ENCODE peak calls at places on chromosomes 2 and 18, in seven cellular contexts. I is kidney epithelial cell, U is Peyer's patch, W is suprapubic skin, H is mesothelial cell of epicardium, R is left ventricle myocardium inferior, F is heart right ventricle. E is an unnamed sample.

GRCh38 chr2:42917374-42918017 is 125.1 kb upstream of the HAAO start:
- DNase-seq in I (no peak), U (no peak), W (no peak), H (no peak), R (no peak), F (peak; percentile 42), E (no peak)

GRCh38 chr18:58286793-58287625 is 243.0 kb downstream of the NEDD4L start:
- DNase-seq in I (no peak), U (no peak), W (no peak), H (no peak), R (no peak), F (no peak), E (no peak)

GRCh38 chr18:6807504-6808257 is 78.2 kb downstream of the ARHGAP28 start:
- DNase-seq in I (no peak), U (no peak), W (no peak), H (no peak), R (no peak), F (no peak), E (no peak)

GRCh38 chr2:112920923-112921532 is 10.1 kb downstream of the IL37 start:
- DNase-seq in I (no peak), U (no peak), W (no peak), H (no peak), R (no peak), F (no peak), E (no peak)

GRCh38 chr2:237432484-237433092 is 18.6 kb upstream of the COL6A3 start:
- DNase-seq in I (peak; percentile 91), U (no peak), W (no peak), H (no peak), R (no peak), F (no peak), E (peak; percentile 49)

GRCh38 chr2:119753930-119754321 is 5.8 kb upstream of the PTPN4 start:
- DNase-seq in I (no peak), U (no peak), W (no peak), H (no peak), R (no peak), F (no peak), E (no peak)

GRCh38 chr2:151967829-151968722 is 130.8 kb downstream of the CACNB4 start:
- DNase-seq in I (no peak), U (no peak), W (no peak), H (no peak), R (no peak), F (no peak), E (no peak)

GRCh38 chr2:30569991-30570390 is 122.9 kb downstream of the LCLAT1 start:
- DNase-seq in I (no peak), U (no peak), W (no peak), H (no peak), R (no peak), F (no peak), E (no peak)

GRCh38 chr2:238868616-238869292 is 20.9 kb downstream of the TWIST2 start:
- DNase-seq in I (no peak), U (no peak), W (peak; percentile 91), H (no peak), R (peak; percentile 64), F (peak; percentile 50), E (no peak)

GRCh38 chr18:67508146-67508545 is 8.4 kb downstream of the DSEL start:
- DNase-seq in I (no peak), U (no peak), W (no peak), H (no peak), R (no peak), F (no peak), E (no peak)

GRCh38 chr2:178018141-178018540 is 54.4 kb downstream of the PDE11A start:
- DNase-seq in I (no peak), U (no peak), W (no peak), H (no peak), R (no peak), F (no peak), E (peak; percentile 12)

GRCh38 chr2:8215159-8215863 is 466.5 kb upstream of the ID2 start:
- DNase-seq in I (no peak), U (no peak), W (no peak), H (no peak), R (no peak), F (no peak), E (no peak)

GRCh38 chr2:120237491-120237902 is 14.3 kb upstream of the TMEM185B start:
- DNase-seq in I (no peak), U (no peak), W (no peak), H (no peak), R (no peak), F (no peak), E (no peak)

GRCh38 chr2:85921659-85922058 is 32.9 kb upstream of the ST3GAL5 start:
- DNase-seq in I (no peak), U (no peak), W (no peak), H (no peak), R (no peak), F (no peak), E (no peak)

GRCh38 chr2:38377501-38378258 is 607 bp upstream of the ATL2 start:
- DNase-seq in I (no peak), U (no peak), W (no peak), H (no peak), R (no peak), F (no peak), E (no peak)

GRCh38 chr2:38374978-38375377 is 2.1 kb downstream of the ATL2 start:
- DNase-seq in I (no peak), U (no peak), W (no peak), H (no peak), R (no peak), F (no peak), E (no peak)

GRCh38 chr2:38375711-38376345 is 1.2 kb downstream of the ATL2 start:
- DNase-seq in I (no peak), U (no peak), W (no peak), H (no peak), R (no peak), F (peak; percentile 30), E (no peak)

GRCh38 chr2:38376346-38376682 is 759 bp downstream of the ATL2 start:
- DNase-seq in I (no peak), U (no peak), W (peak; percentile 80), H (peak; percentile 28), R (no peak), F (no peak), E (no peak)

DNA sequence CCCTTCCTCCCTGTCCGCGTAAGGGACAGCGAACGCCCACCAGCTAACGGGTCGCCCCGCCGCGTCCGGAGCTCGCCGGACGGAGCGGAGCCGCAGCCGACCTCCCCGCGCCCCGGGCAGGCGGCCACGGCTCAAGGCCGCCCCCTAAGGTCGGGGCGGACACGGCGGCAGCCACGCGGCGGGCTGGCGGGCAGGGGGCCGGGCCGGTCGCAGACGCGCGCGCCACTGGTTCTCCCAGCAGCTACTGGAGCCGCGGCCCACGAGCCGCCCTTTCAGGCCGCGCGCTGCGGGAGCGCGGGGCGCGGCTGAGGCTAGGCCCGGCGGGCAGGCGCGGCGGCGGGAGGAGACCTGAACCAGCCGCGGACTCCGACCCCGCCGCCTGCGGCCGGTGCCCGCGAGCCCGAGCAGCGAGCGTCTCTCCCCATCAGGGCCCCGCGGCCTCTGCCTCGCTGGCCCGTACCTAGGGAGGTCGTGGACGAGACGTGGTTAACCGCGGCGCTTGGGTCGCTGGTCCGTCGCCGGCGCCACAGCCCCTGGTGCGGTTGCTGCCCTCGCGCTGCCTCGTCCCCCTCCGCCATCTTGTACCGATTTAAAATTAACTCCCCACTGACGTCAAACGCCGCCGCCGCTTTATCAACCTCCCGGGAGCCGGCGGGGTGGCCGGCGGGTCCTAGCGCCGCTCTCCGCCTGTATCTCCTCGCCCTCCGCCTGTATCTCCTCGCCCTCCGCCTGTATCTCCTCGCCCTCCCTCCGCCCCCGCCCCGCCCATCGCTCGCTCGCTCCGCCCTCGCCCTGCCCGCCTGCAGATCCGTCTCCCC is at the start of gene ATL2:
- DNase-seq in I (peak; percentile 67), U (peak; percentile 95), W (peak; percentile 98), H (peak; percentile 80), R (peak; percentile 97), F (peak; percentile 96), E (peak; percentile 89)
- TF ChIP-seq CTCF in I (no peak), U (peak; percentile 60), W (peak; percentile 62), H (no peak), R (peak; percentile 68), F (peak; percentile 60), E (peak; percentile 53)

GRCh38 chr2:106638043-106638442 is 150.9 kb downstream of the CD8B2 start:
- DNase-seq in I (no peak), U (no peak), W (no peak), H (no peak), R (no peak), F (no peak), E (no peak)
- TF ChIP-seq CTCF in I (peak; percentile 19), U (no peak), W (no peak), H (peak; percentile 42), R (peak; percentile 63), F (peak; percentile 60), E (no peak)

GRCh38 chr2:11481789-11482472 is 16.0 kb upstream of the E2F6 start:
- DNase-seq in I (no peak), U (no peak), W (no peak), H (no peak), R (no peak), F (no peak), E (no peak)
- TF ChIP-seq CTCF in I (no peak), U (no peak), W (no peak), H (no peak), R (no peak), F (no peak), E (no peak)

GRCh38 chr2:160784034-160784433 is 290.4 kb upstream of the RBMS1 start:
- DNase-seq in I (no peak), U (no peak), W (no peak), H (no peak), R (no peak), F (no peak), E (no peak)
- TF ChIP-seq CTCF in I (no peak), U (no peak), W (no peak), H (no peak), R (no peak), F (no peak), E (no peak)

GRCh38 chr18:34543940-34544339 is 166.2 kb upstream of the DTNA start:
- DNase-seq in I (no peak), U (no peak), W (no peak), H (no peak), R (no peak), F (no peak), E (no peak)
- TF ChIP-seq CTCF in I (no peak), U (no peak), W (no peak), H (no peak), R (no peak), F (no peak), E (no peak)

DNA sequence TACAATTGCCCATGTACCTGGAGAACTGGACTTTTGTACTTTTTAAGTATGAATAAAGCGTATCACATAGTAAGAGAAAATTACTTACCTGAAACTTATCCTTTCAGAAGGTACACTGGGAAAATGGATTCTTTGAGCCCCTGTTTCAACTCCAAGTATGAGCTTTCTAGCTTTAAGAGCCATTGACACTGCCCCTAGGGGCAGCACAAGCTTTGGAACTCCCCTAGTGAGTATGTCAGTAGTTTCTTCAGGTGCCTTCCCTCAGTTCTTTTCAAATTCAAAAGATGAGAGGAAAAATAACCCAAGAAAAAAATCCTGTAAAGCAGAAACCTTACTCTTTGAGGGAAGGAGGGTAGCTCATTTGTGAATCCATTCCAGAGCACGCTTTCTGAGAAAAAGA is 124.1 kb downstream of the MEMO1 start:
- DNase-seq in I (no peak), U (no peak), W (no peak), H (no peak), R (no peak), F (no peak), E (no peak)
- TF ChIP-seq CTCF in I (peak; percentile 59), U (no peak), W (no peak), H (no peak), R (peak; percentile 34), F (peak; percentile 39), E (no peak)

E was measured in natural killer cell.